ENCODE peak calls at places on chromosomes 6 and 20, in ten cellular contexts. H is natural killer cell; R is omental fat pad; N is PC-3; M is right cardiac atrium; G is A549; F is aorta; P is activated naive CD4-positive, alpha-beta T cell treated with anti-CD3 and anti-CD28 coated beads, Interleukin-2, amount 50 U/mL, for 72 hours; B is mucosa of descending colon; J is gastroesophageal sphincter. Y is an unnamed sample.

GRCh38 chr6:157019733-157020132 is 242.6 kb downstream of the ARID1B start:
- ATAC-seq in R (no peak), J (no peak), F (no peak), M (no peak), H (no peak), P (no peak), N (no peak), B (no peak), G (no peak), Y (no peak)

GRCh38 chr20:6071162-6071695 is 17.4 kb upstream of the LRRN4 start:
- ATAC-seq in G (no peak), H (no peak), B (no peak), P (no peak), N (no peak), R (no peak), F (no peak), J (no peak), M (no peak), Y (peak)

GRCh38 chr20:51193066-51193772 is 170.3 kb upstream of the KCNG1 start:
- ATAC-seq in P (no peak), M (no peak), B (no peak), H (no peak), G (no peak), N (peak), F (no peak), J (no peak), R (no peak), Y (no peak)

GRCh38 chr20:1538655-1539054 is 18.9 kb downstream of the SIRPD start:
- ATAC-seq in P (peak), B (no peak), G (no peak), F (no peak), M (no peak), J (no peak), H (no peak), R (no peak), N (no peak), Y (no peak)

GRCh38 chr6:2476376-2476775 is 231.0 kb upstream of the GMDS start:
- ATAC-seq in F (no peak), M (no peak), H (no peak), B (peak), G (peak), R (no peak), J (no peak), P (no peak), N (peak), Y (peak)

GRCh38 chr6:34560366-34561226 is 4.5 kb upstream of the SPDEF start:
- ATAC-seq in J (no peak), G (no peak), R (no peak), B (no peak), P (no peak), M (peak), F (no peak), N (peak), H (no peak), Y (no peak)

GRCh38 chr20:17878069-17878911 is 90.3 kb downstream of the SNX5 start:
- ATAC-seq in G (no peak), P (no peak), R (no peak), B (no peak), F (no peak), H (no peak), M (no peak), N (no peak), J (no peak), Y (no peak)

GRCh38 chr6:46220351-46221220 is 49.8 kb upstream of the ENPP5 start:
- ATAC-seq in J (no peak), M (no peak), N (no peak), B (peak), G (no peak), F (no peak), H (no peak), R (no peak), P (peak), Y (no peak)

GRCh38 chr20:2210646-2211556 is 84.9 kb upstream of the TGM3 start:
- ATAC-seq in N (peak), P (no peak), R (no peak), J (peak), B (peak), G (no peak), H (no peak), M (peak), F (no peak), Y (peak)

GRCh38 chr6:137223370-137224131 is 4.4 kb upstream of the IFNGR1 start:
- ATAC-seq in G (no peak), N (no peak), F (no peak), M (no peak), P (no peak), H (no peak), B (peak), R (no peak), J (no peak), Y (peak)

GRCh38 chr6:111805511-111806181 is 67.6 kb downstream of the FYN start:
- ATAC-seq in H (no peak), J (no peak), R (no peak), N (peak), P (peak), M (no peak), F (no peak), B (no peak), G (no peak), Y (no peak)

GRCh38 chr6:7615611-7616383 is 25.8 kb downstream of the SNRNP48 start:
- ATAC-seq in B (peak), R (peak), G (peak), P (peak), M (peak), H (no peak), J (no peak), N (peak), F (peak), Y (peak)

GRCh38 chr6:386688-387266 is 4.8 kb upstream of the IRF4 start:
- ATAC-seq in M (no peak), B (no peak), G (no peak), R (no peak), J (no peak), F (no peak), N (no peak), P (no peak), H (no peak), Y (no peak)

GRCh38 chr20:32452776-32453466 is 94.8 kb downstream of the ASXL1 start:
- ATAC-seq in B (no peak), G (no peak), F (no peak), N (no peak), J (no peak), R (no peak), P (no peak), H (no peak), M (no peak), Y (no peak)

GRCh38 chr20:19833395-19833794 is 75.3 kb downstream of the RIN2 start:
- ATAC-seq in F (no peak), M (no peak), N (no peak), B (no peak), R (no peak), H (no peak), G (no peak), P (no peak), J (no peak), Y (no peak)

GRCh38 chr6:166450167-166450873 is 67.6 kb upstream of the MPC1 start:
- ATAC-seq in P (no peak), J (peak), F (peak), N (no peak), M (peak), H (no peak), G (no peak), B (no peak), R (peak), Y (no peak)

GRCh38 chr6:6810727-6811126 is 222.2 kb downstream of the LY86 start:
- ATAC-seq in N (no peak), M (no peak), H (no peak), G (peak), R (no peak), P (peak), F (no peak), J (no peak), B (peak), Y (peak)

GRCh38 chr6:15148356-15149058 is 97.4 kb upstream of the JARID2 start:
- ATAC-seq in M (no peak), H (no peak), P (peak), F (no peak), G (peak), N (peak), R (no peak), J (no peak), B (no peak), Y (peak)

GRCh38 chr6:151464702-151465101 is 12.8 kb upstream of the RMND1 start:
- ATAC-seq in J (no peak), R (no peak), F (no peak), G (no peak), B (no peak), N (no peak), H (no peak), M (no peak), P (no peak), Y (no peak)

GRCh38 chr6:38306915-38307314 is 332.8 kb downstream of the BTBD9 start:
- ATAC-seq in B (no peak), G (no peak), R (no peak), F (no peak), H (no peak), P (no peak), M (no peak), N (no peak), J (no peak), Y (no peak)

GRCh38 chr6:25137497-25137896 is 141.7 kb upstream of the CARMIL1 start:
- ATAC-seq in G (no peak), H (no peak), M (peak), R (no peak), P (no peak), J (no peak), N (no peak), F (peak), B (peak), Y (no peak)

GRCh38 chr6:44266347-44266746 is 996 bp upstream of the NFKBIE start:
- ATAC-seq in J (no peak), F (no peak), N (no peak), R (no peak), P (no peak), H (no peak), M (no peak), G (no peak), B (no peak), Y (no peak)

GRCh38 chr6:150228067-150228733 is 85.4 kb downstream of the PPP1R14C start:
- ATAC-seq in M (peak), B (peak), N (no peak), P (no peak), G (no peak), J (no peak), H (no peak), F (no peak), R (no peak), Y (no peak)

GRCh38 chr20:16391003-16391402 is 182.2 kb downstream of the KIF16B start:
- ATAC-seq in N (no peak), G (no peak), F (no peak), P (no peak), B (peak), R (no peak), J (peak), H (no peak), M (peak), Y (no peak)

GRCh38 chr20:25037288-25038102 is 20.4 kb downstream of the ACSS1 start:
- ATAC-seq in P (peak), R (no peak), G (no peak), F (no peak), H (no peak), B (peak), N (no peak), J (no peak), M (no peak), Y (no peak)

GRCh38 chr20:7147220-7147601 is 379.7 kb downstream of the BMP2 start:
- ATAC-seq in N (no peak), F (no peak), G (no peak), P (no peak), H (no peak), J (peak), B (no peak), M (peak), R (peak), Y (no peak)

GRCh38 chr6:311679-312220 is 19.5 kb downstream of the DUSP22 start:
- ATAC-seq in B (no peak), N (no peak), F (no peak), J (no peak), R (no peak), P (no peak), M (peak), H (no peak), G (no peak), Y (peak)

GRCh38 chr6:36662827-36663256 is 15.7 kb upstream of the CDKN1A start:
- ATAC-seq in N (no peak), M (no peak), R (no peak), B (peak), H (no peak), P (peak), J (no peak), F (no peak), G (peak), Y (peak)

GRCh38 chr6:35589904-35590303 is 77.2 kb upstream of the TULP1 start:
- ATAC-seq in R (no peak), B (no peak), N (no peak), P (no peak), J (no peak), M (no peak), H (no peak), G (no peak), F (no peak), Y (no peak)

GRCh38 chr6:84926171-84926570 is 161.8 kb upstream of the TBX18 start:
- ATAC-seq in P (no peak), F (no peak), B (no peak), M (no peak), R (no peak), H (no peak), J (no peak), N (no peak), G (no peak), Y (no peak)

GRCh38 chr6:45488884-45489283 is 111.2 kb upstream of the SUPT3H start:
- ATAC-seq in N (no peak), G (no peak), B (no peak), J (no peak), F (no peak), P (peak), M (no peak), R (no peak), H (no peak), Y (no peak)

GRCh38 chr20:5848711-5849505 is 98.7 kb downstream of the SHLD1 start:
- ATAC-seq in B (no peak), G (no peak), R (peak), F (no peak), M (peak), P (no peak), N (peak), H (no peak), J (peak), Y (no peak)

GRCh38 chr6:136766274-136766673 is 26.0 kb downstream of the MAP3K5 start:
- ATAC-seq in B (no peak), G (no peak), F (no peak), N (no peak), P (no peak), J (no peak), R (no peak), M (no peak), H (no peak), Y (no peak)

GRCh38 chr6:29705389-29706231 is 17.6 kb upstream of the HLA-F start:
- ATAC-seq in H (no peak), P (no peak), N (peak), F (no peak), R (peak), B (peak), M (peak), J (no peak), G (peak), Y (peak)

GRCh38 chr6:155495011-155495768 is 39.6 kb upstream of the NOX3 start:
- ATAC-seq in J (peak), P (no peak), B (peak), M (peak), G (no peak), R (peak), F (peak), N (no peak), H (no peak), Y (no peak)

GRCh38 chr6:156256161-156256560 is 521.0 kb upstream of the ARID1B start:
- ATAC-seq in N (no peak), G (no peak), F (no peak), H (no peak), P (peak), M (no peak), B (no peak), R (no peak), J (no peak), Y (no peak)

GRCh38 chr20:21534453-21534852 is 20.6 kb upstream of the NKX2-2 start:
- ATAC-seq in B (peak), J (no peak), G (no peak), N (no peak), P (peak), H (no peak), F (no peak), R (no peak), M (no peak), Y (no peak)

GRCh38 chr20:48026981-48027592 is 241.8 kb upstream of the SULF2 start:
- ATAC-seq in G (no peak), R (no peak), J (no peak), N (no peak), B (no peak), P (no peak), H (no peak), F (no peak), M (no peak), Y (no peak)

GRCh38 chr6:10210052-10210451 is 204.8 kb downstream of the TFAP2A start:
- ATAC-seq in B (no peak), J (no peak), F (no peak), R (no peak), M (no peak), H (no peak), G (no peak), P (no peak), N (no peak), Y (no peak)